ENCODE peak calls at places on chromosome 20, in seven cellular contexts. L is lung, Y is esophagus squamous epithelium, H is GM23338, T is left ventricle myocardium inferior, M is spleen, A is neural progenitor cell. F is an unnamed sample.
A peak's percentile ranks its signal among the peaks of the same experiment; 100 is the strongest.

GRCh38 chr20:23269954-23270353 is 80.6 kb upstream of the NXT1 start:
- DNase-seq in L (no peak), Y (no peak), H (peak; percentile 11), T (no peak), M (peak; percentile 35), A (peak; percentile 61), F (no peak)

GRCh38 chr20:32018269-32019155 is 8.3 kb downstream of the CCM2L start:
- DNase-seq in L (peak; percentile 69), Y (no peak), H (peak; percentile 95), T (peak; percentile 58), M (peak; percentile 86), A (peak; percentile 92), F (peak; percentile 51)

GRCh38 chr20:23049201-23049932 is at the start of gene THBD:
- DNase-seq in L (peak; percentile 85), Y (no peak), H (peak; percentile 68), T (peak; percentile 86), M (peak; percentile 92), A (peak; percentile 64), F (peak; percentile 81)

GRCh38 chr20:34110025-34111013 is 1.7 kb downstream of the EIF2S2 start:
- DNase-seq in L (no peak), Y (no peak), H (no peak), T (no peak), M (no peak), A (no peak), F (no peak)

GRCh38 chr20:24698189-24698588 is 228.8 kb downstream of the SYNDIG1 start:
- DNase-seq in L (peak; percentile 26), Y (no peak), H (no peak), T (no peak), M (no peak), A (no peak), F (no peak)

GRCh38 chr20:63498950-63499332 is at the start of gene EEF1A2:
- DNase-seq in L (no peak), Y (no peak), H (no peak), T (peak; percentile 57), M (peak; percentile 80), A (peak; percentile 70), F (no peak)

GRCh38 chr20:5316188-5317158 is at the start of gene PROKR2:
- DNase-seq in L (no peak), Y (no peak), H (peak; percentile 86), T (no peak), M (peak; percentile 78), A (peak; percentile 88), F (peak; percentile 35)

GRCh38 chr20:22371843-22372242 is 212.5 kb downstream of the FOXA2 start:
- DNase-seq in L (no peak), Y (no peak), H (peak; percentile 30), T (no peak), M (no peak), A (no peak), F (no peak)

GRCh38 chr20:21134883-21135493 is 9.1 kb downstream of the KIZ start:
- DNase-seq in L (no peak), Y (no peak), H (no peak), T (no peak), M (no peak), A (no peak), F (no peak)

GRCh38 chr20:58395604-58396003 is 6.6 kb downstream of the VAPB start:
- DNase-seq in L (no peak), Y (no peak), H (no peak), T (no peak), M (no peak), A (no peak), F (no peak)

GRCh38 chr20:8796088-8796665 is 272.7 kb upstream of the PLCB4 start:
- DNase-seq in L (no peak), Y (no peak), H (no peak), T (no peak), M (no peak), A (no peak), F (no peak)

GRCh38 chr20:49320460-49320859 is 42.6 kb upstream of the ZNFX1 start:
- DNase-seq in L (no peak), Y (no peak), H (peak; percentile 91), T (no peak), M (no peak), A (peak; percentile 74), F (peak; percentile 34)

GRCh38 chr20:41411458-41411857 is 44.8 kb upstream of the EMILIN3 start:
- DNase-seq in L (no peak), Y (no peak), H (peak; percentile 28), T (no peak), M (no peak), A (peak; percentile 18), F (no peak)

GRCh38 chr20:33789109-33789857 is 21.9 kb upstream of the CHMP4B start:
- DNase-seq in L (peak; percentile 92), Y (no peak), H (no peak), T (no peak), M (no peak), A (no peak), F (no peak)

GRCh38 chr20:25325073-25325472 is 65.6 kb downstream of the ABHD12 start:
- DNase-seq in L (peak; percentile 22), Y (no peak), H (no peak), T (no peak), M (no peak), A (no peak), F (no peak)

GRCh38 chr20:32370897-32371296 is 12.8 kb downstream of the ASXL1 start:
- DNase-seq in L (no peak), Y (no peak), H (no peak), T (no peak), M (no peak), A (no peak), F (no peak)

GRCh38 chr20:15814903-15815302 is 758.3 kb downstream of the KIF16B start:
- DNase-seq in L (no peak), Y (no peak), H (no peak), T (no peak), M (no peak), A (no peak), F (no peak)

GRCh38 chr20:17399303-17399985 is 131.7 kb downstream of the BFSP1 start:
- DNase-seq in L (no peak), Y (no peak), H (no peak), T (no peak), M (no peak), A (peak; percentile 23), F (no peak)

DNA sequence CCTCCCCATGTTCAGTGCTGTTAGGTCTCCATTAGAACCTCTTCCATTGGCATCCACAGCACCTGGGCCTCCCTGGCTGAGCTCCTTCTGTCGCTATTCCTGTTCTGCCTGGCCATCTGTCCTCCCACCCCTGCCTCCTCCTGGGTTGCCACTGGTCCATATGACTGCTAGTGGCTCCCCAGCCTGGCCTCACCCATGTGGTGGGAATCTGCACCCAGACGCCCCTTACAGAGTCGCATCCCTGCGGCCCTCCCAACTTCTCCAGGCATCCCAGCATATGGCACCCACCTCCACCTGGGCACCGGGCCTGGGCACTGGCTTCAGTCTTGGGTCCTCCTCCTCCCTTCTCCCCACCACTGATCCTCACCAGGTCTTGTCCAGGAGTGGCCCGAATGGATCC is 7.7 kb downstream of the CDC25B start:
- DNase-seq in L (no peak), Y (no peak), H (no peak), T (no peak), M (peak; percentile 62), A (no peak), F (no peak)
- H3K27ac ChIP-seq in L (peak overlapping the region; percentile 33), Y (peak overlapping the region; percentile 68), H (no peak overlapping the region), T (no peak overlapping the region), M (no peak overlapping the region), A (no peak overlapping the region), F (no peak overlapping the region)

GRCh38 chr20:38601216-38602184 is at the start of gene ARHGAP40:
- DNase-seq in L (no peak), Y (no peak), H (peak; percentile 68), T (no peak), M (no peak), A (peak; percentile 51), F (no peak)
- TF ChIP-seq CTCF in L (no peak), Y (no peak), H (peak; percentile 30), T (peak; percentile 23), M (no peak), A (peak; percentile 34), F (no peak)

DNA sequence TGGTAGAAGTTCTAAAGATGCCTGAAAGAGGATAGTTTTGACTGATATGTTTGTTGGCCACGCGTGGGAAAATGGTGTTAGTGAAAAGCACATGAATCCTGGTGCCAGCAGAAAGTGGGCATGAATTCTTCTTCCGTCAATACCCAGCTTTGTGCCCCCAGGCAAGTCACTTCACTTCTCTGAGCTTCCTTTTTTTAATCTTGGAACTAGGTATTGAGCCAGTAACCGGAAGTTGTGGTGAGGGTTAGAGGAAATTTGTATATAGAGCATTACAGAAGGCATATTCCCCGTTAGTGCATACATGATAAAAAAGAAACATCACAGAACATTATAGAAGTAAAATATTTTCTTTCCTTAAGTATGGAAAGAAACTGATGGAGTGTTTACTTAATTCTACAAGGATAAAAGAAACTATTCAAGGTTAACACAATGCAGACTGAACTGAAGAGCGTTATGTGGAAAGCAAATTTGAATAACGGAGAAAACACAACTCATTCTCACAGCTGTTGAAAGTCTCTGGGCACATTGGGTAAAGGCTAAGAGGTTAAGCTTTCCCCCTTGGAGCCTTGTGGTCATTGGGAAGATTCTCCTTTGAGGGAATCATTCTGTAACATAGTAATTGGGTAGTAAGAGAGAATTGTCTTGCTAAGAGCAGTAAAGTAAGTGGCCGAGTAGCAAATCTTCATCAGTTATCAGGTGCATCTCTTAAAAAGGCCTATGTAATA is 223.1 kb downstream of the BCAS1 start:
- DNase-seq in L (no peak), Y (no peak), H (no peak), T (no peak), M (no peak), A (no peak), F (no peak)
- H3K4me3 ChIP-seq in L (no peak overlapping the region), Y (no peak overlapping the region), H (no peak overlapping the region), T (no peak overlapping the region), M (peak overlapping the region; percentile 43), A (no peak overlapping the region), F (no peak overlapping the region)

DNA sequence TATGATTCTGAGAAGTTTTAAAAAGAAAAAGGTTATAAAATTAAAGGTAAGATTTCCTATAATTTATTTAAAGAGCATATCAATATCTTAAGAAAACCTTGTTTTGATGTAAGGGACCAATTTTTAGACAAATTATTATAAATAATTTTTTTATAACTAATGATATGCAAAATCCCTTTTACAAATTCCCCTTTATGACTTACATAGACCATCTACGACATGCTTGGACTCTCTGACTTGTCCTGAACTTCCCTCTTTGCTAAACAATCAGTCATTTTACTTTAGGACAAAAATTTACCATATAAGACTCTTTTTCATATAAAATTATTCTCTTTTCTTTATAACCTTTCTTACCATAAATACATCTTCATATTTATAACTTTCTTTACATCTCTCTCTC is 15.3 kb upstream of the ANGPT4 start:
- DNase-seq in L (no peak), Y (no peak), H (peak; percentile 61), T (no peak), M (no peak), A (peak; percentile 53), F (no peak)
- H3K27ac ChIP-seq in L (no peak overlapping the region), Y (no peak overlapping the region), H (no peak overlapping the region), T (no peak overlapping the region), M (no peak overlapping the region), A (no peak overlapping the region), F (no peak overlapping the region)

GRCh38 chr20:2210646-2211556 is 84.9 kb upstream of the TGM3 start:
- DNase-seq in L (peak; percentile 34), Y (no peak), H (peak; percentile 14), T (peak; percentile 29), M (no peak), A (peak; percentile 33), F (peak; percentile 32)
- TF ChIP-seq CTCF in L (no peak), Y (no peak), H (no peak), T (no peak), M (peak; percentile 31), A (no peak), F (no peak)